ENCODE peak calls at places on chromosomes 5 and 9, in eight cellular contexts. W is epithelial cell of esophagus, J is right lobe of liver, E is SK-N-SH, D is HCT116, N is lower lobe of right lung, Q is endothelial cell, M is bronchial epithelial cell. H is an unnamed sample.

GRCh38 chr9:109182940-109183798 is 16.1 kb upstream of the FRRS1L start:
- DNase-seq in W (peak), J (no peak), E (peak), D (peak), N (no peak), Q (peak), M (peak), H (peak)

GRCh38 chr5:11918463-11919045 is 14.3 kb upstream of the CTNND2 start:
- DNase-seq in W (no peak), J (no peak), E (no peak), D (no peak), N (no peak), Q (no peak), M (no peak), H (no peak)

GRCh38 chr5:96794757-96795156 is 13.0 kb downstream of the ERAP1 start:
- DNase-seq in W (no peak), J (no peak), E (no peak), D (no peak), N (no peak), Q (no peak), M (no peak), H (no peak)

GRCh38 chr5:96896285-96896711 is 20.0 kb downstream of the ERAP2 start:
- DNase-seq in W (no peak), J (no peak), E (no peak), D (no peak), N (no peak), Q (no peak), M (no peak), H (no peak)

GRCh38 chr5:54533541-54534179 is 16.1 kb downstream of the SNX18 start:
- DNase-seq in W (peak), J (no peak), E (no peak), D (no peak), N (no peak), Q (no peak), M (peak), H (no peak)

GRCh38 chr9:27273186-27273585 is 23.8 kb downstream of the EQTN start:
- DNase-seq in W (no peak), J (no peak), E (no peak), D (no peak), N (no peak), Q (no peak), M (no peak), H (no peak)

GRCh38 chr5:116573279-116573616 is 1.4 kb downstream of the SEMA6A start:
- DNase-seq in W (peak), J (peak), E (peak), D (no peak), N (peak), Q (no peak), M (no peak), H (peak)

GRCh38 chr9:122228191-122228905 is 409 bp downstream of the LHX6 start:
- DNase-seq in W (no peak), J (no peak), E (peak), D (no peak), N (no peak), Q (peak), M (no peak), H (no peak)

GRCh38 chr5:147339313-147339712 is 104.5 kb downstream of the STK32A start:
- DNase-seq in W (no peak), J (no peak), E (no peak), D (no peak), N (no peak), Q (no peak), M (no peak), H (no peak)

GRCh38 chr5:33075731-33076130 is 364.6 kb downstream of the NPR3 start:
- DNase-seq in W (peak), J (no peak), E (no peak), D (no peak), N (no peak), Q (no peak), M (no peak), H (no peak)

GRCh38 chr9:33946779-33947535 is 101.7 kb downstream of the UBAP2 start:
- DNase-seq in W (peak), J (no peak), E (no peak), D (no peak), N (no peak), Q (no peak), M (peak), H (no peak)

DNA sequence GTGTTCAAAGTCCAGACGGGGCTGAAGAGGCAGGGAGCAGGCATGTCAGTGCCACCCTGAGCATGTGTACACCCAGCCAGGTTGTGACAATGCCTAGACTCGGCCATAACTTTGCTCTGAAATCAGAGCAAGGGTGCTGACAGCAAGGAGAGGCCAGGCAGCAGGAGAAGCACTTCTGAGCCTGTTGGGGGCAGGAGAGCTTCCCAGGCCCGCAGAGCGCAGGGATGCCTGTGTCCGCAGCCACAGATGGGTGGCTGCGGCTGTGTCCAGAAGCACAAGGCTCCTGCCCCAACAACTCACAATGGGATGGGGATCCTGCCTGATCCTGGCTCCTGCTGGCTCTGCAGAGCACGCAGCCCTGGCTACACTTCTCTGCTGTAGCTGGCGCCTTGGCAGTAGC is 373.9 kb downstream of the CHSY3 start:
- DNase-seq in W (no peak), J (peak), E (no peak), D (no peak), N (no peak), Q (no peak), M (no peak), H (no peak)
- TF ChIP-seq CTCF in W (no peak), J (no peak), E (no peak), D (no peak), N (no peak), Q (no peak), M (no peak), H (no peak)

GRCh38 chr5:65823174-65823573 is 101.2 kb downstream of the NLN start:
- DNase-seq in W (peak), J (no peak), E (no peak), D (peak), N (no peak), Q (no peak), M (peak), H (no peak)

GRCh38 chr5:65820373-65820772 is 98.4 kb downstream of the NLN start:
- DNase-seq in W (peak), J (no peak), E (no peak), D (no peak), N (no peak), Q (no peak), M (no peak), H (no peak)

GRCh38 chr5:65821966-65822365 is 100.0 kb downstream of the NLN start:
- DNase-seq in W (no peak), J (no peak), E (no peak), D (no peak), N (no peak), Q (no peak), M (no peak), H (no peak)

GRCh38 chr5:65823820-65824445 is 101.9 kb downstream of the NLN start:
- DNase-seq in W (no peak), J (no peak), E (no peak), D (no peak), N (no peak), Q (no peak), M (no peak), H (no peak)

GRCh38 chr5:65822696-65823095 is 100.7 kb downstream of the NLN start:
- DNase-seq in W (no peak), J (no peak), E (no peak), D (no peak), N (no peak), Q (no peak), M (no peak), H (no peak)
- TF ChIP-seq CTCF in W (no peak), J (no peak), E (no peak), D (no peak), N (no peak), Q (no peak), M (no peak), H (no peak)

GRCh38 chr9:75855509-75855908 is 35.0 kb upstream of the PCSK5 start:
- DNase-seq in W (peak), J (no peak), E (no peak), D (peak), N (no peak), Q (peak), M (peak), H (peak)
- TF ChIP-seq CTCF in W (peak), J (peak), E (peak), D (peak), N (peak), Q (peak), M (peak), H (no peak)

DNA sequence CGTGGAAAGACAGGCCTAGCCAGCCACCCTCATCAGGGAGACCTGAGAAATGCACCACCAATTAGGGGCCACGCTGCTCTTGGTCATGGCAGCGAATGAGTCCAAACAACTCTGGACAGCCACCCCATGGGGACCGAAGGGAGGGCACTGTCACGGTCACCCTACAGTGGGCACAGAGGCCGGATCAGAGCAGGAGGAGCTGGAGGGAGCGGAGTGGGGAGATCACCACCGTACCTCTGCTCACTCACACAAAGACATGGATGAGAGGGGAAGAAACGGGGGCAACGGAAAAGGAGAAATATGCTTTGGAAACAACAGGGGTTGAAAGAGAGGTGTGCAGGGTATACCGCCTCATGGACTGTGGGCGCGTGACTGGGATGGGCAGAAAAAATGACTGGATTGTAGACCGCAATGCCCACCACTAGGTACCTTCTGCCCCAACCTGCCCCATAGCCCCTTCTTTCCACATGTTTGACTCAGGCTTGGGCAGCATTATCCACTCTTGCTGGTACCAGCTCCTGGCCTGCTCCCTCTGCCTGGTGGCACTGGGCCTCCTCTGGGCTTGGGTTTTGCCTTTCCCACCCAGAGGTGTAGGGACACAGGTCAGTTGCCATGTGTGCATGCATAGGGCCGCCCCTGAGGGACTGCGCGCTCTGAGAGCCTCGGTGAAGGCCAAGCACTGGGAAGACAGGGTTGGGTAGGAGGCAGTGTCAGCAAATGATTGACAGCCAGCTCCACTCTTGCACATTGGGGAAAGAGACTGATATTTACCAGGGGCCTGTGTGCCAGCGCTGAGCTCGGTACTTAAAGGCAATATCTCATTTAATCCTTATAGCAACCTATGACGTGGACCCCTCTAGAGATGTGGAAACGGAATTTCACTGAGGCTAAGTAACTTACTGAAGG is 76.6 kb downstream of the CRB2 start:
- DNase-seq in W (no peak), J (no peak), E (no peak), D (no peak), N (no peak), Q (no peak), M (no peak), H (no peak)
- TF ChIP-seq CTCF in W (no peak), J (no peak), E (no peak), D (no peak), N (no peak), Q (no peak), M (no peak), H (no peak)

H was measured in Calu3.